ENCODE peak calls at places on chromosomes 6 and 20, in six cellular contexts. W, X, O, S, L and M are unnamed samples. For H3K4me1, the result is how much of the 10 kb centered on the place peaks cover.

GRCh38 chr6:157514659-157515496 is 133.9 kb downstream of the ZDHHC14 start:
- DNase-seq in O (no peak), X (no peak), L (no peak), S (no peak), W (peak), M (no peak)

GRCh38 chr6:28139860-28140500 is 1.7 kb upstream of the ZKSCAN8 start:
- DNase-seq in W (no peak), L (no peak), S (no peak), O (no peak), X (no peak), M (no peak)

GRCh38 chr6:136129365-136129764 is 120.7 kb downstream of the MTFR2 start:
- DNase-seq in L (no peak), X (no peak), W (no peak), O (no peak), S (no peak), M (no peak)

GRCh38 chr20:57837208-57838035 is 127.6 kb upstream of the PMEPA1 start:
- DNase-seq in W (no peak), O (no peak), X (no peak), L (no peak), S (no peak), M (no peak)

GRCh38 chr6:143000771-143001170 is 55.8 kb upstream of the HIVEP2 start:
- DNase-seq in O (no peak), L (no peak), W (no peak), S (no peak), X (no peak), M (no peak)

GRCh38 chr20:38870733-38871559 is 55.3 kb upstream of the FAM83D start:
- DNase-seq in L (no peak), O (no peak), W (peak), S (peak), X (no peak), M (no peak)

GRCh38 chr20:23419995-23420901 is 1.0 kb downstream of the NAPB start:
- DNase-seq in S (no peak), L (peak), X (peak), O (peak), W (peak), M (no peak)

GRCh38 chr20:18989736-18990474 is 176.3 kb downstream of the SCP2D1 start:
- DNase-seq in O (peak), S (no peak), W (no peak), L (no peak), X (peak), M (peak)

GRCh38 chr6:44388135-44388487 is 605 bp downstream of the CDC5L start:
- DNase-seq in X (no peak), S (no peak), W (no peak), O (no peak), L (no peak), M (no peak)

GRCh38 chr6:44386364-44386928 is 1.1 kb upstream of the CDC5L start:
- DNase-seq in S (no peak), O (no peak), L (peak), X (peak), W (no peak), M (no peak)

GRCh38 chr6:44386929-44387345 is 569 bp upstream of the CDC5L start:
- DNase-seq in W (peak), O (no peak), S (no peak), L (no peak), X (peak), M (no peak)

GRCh38 chr6:44388876-44389275 is 1.4 kb downstream of the CDC5L start:
- DNase-seq in O (no peak), W (no peak), X (no peak), S (no peak), L (no peak), M (no peak)

DNA sequence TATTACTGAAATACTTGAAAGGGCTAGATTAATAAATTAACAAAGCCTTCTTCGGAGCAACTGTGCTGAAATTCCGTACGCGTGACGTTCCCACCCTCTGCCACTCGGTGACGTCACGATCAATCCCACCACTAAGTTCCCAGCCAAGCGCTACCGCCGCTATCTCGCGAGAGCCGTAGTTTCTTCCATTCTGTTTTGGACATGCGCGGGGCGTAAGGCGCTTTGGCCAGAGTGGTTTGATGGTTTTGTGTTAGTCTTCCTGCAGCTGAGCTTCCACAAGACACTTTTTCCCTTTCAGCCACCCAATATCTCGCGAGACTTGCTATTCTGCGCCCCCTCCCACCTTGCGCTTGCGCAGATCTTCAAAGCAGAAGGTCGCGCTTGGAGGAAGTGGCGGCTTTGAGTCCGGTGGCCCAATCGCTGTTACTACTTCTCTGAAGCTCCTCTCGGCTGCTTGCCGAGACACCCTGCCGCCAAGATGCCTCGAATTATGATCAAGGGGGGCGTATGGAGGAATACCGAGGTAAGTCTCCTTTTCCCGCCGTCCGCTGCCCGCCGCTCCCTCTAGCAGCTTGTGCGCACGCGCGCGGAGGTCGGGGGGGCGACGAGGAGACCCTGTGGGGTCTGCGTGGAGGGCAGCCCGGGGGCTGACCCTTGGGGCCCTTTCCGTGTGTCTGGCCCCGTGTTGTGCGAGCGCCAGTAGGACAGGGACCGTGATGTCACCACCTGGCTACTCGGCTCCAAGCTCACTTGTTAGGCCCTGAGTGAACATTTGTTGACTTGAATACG is at the start of gene CDC5L:
- DNase-seq in L (peak), W (peak), X (peak), O (peak), S (peak), M (peak)
- TF ChIP-seq POLR2A in L (peak), W (peak), X (peak), O (peak), S (peak), M (no peak)

GRCh38 chr6:33784787-33785186 is 4.1 kb downstream of the LEMD2 start:
- DNase-seq in S (no peak), X (no peak), O (no peak), W (no peak), L (no peak), M (no peak)
- H3K4me1 ChIP-seq in S (half or more), X (under half), O (under half), W (under half), L (under half), M (half or more)

DNA sequence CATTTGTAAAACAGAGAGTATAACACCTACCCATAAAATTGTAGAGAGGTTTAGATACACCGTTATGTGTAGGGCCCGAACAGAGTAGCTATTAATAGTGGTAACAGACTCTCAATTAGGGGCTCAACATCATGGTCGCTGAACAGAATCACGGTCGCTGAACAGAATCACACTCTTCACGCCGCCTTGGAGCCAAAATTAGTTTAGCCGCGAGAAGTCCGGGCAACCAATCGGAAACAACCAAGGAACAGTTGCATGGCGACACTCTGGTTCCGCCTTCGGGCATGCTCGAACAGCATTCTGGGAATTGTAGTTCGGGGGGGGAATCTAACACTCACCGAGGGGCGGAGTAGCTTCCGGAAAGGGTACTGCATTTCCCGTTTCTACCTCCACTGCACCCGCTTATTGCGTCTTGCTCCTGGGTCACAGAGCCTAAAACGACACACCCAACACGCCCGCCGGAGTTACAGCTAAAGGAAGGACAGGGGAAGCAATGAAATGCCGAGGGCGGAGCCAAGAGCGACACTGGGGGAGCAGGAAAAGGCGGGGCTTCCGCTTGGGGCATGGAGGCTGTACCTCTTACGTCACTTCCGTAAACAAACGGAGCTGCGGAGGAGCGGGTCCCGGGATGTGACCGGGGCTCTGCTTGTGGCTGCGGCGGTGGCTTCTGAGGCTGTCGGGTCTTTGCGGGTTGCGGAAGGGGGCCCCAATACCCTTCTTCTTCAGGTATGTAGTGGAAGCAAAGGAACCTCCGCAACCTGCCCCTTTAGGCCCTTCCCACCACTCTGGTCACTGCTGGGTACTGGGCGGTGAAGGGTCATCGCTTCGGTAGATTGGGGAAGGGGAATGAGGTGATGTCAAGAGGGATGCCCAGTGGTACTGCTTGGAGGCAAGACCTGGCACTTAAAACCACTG is at the start of gene CCDC28A:
- DNase-seq in X (peak), L (peak), W (peak), O (peak), S (peak), M (peak)
- TF ChIP-seq POLR2A in X (peak), L (peak), W (peak), O (peak), S (peak), M (peak)

GRCh38 chr6:102402635-102403329 is 1009.3 kb downstream of the GRIK2 start:
- DNase-seq in O (no peak), S (no peak), L (no peak), W (no peak), X (no peak), M (no peak)
- H3K4me1 ChIP-seq in O (under half), S (under half), L (under half), W (under half), X (under half), M (under half)